ENCODE peak calls at places on chromosomes 5 and 9, in four cellular contexts. One of them, this sample, is unnamed.

GRCh38 chr9:120885968-120886367 is 9.0 kb upstream of the PHF19 start:
- DNase-seq in fibroblast of pulmonary artery: no peak
- DNase-seq in GDM1: no peak
- DNase-seq in stimulated activated CD4-positive, alpha-beta T cell treated with anti-CD3 and anti-CD28 coated beads, Interleukin-12 subunit alpha, Interleukin-12 subunit beta, amount 100 ng/mL, for 4 hours: no peak
- DNase-seq in this sample: no peak

GRCh38 chr9:32422237-32422806 is 37.9 kb downstream of the ACO1 start:
- DNase-seq in fibroblast of pulmonary artery: no peak
- DNase-seq in stimulated activated CD4-positive, alpha-beta T cell treated with anti-CD3 and anti-CD28 coated beads, Interleukin-12 subunit alpha, Interleukin-12 subunit beta, amount 100 ng/mL, for 4 hours: no peak
- DNase-seq in GDM1: no peak
- DNase-seq in this sample: no peak

GRCh38 chr5:91007780-91008402 is 375.2 kb downstream of the ARRDC3 start:
- DNase-seq in GDM1: no peak
- DNase-seq in stimulated activated CD4-positive, alpha-beta T cell treated with anti-CD3 and anti-CD28 coated beads, Interleukin-12 subunit alpha, Interleukin-12 subunit beta, amount 100 ng/mL, for 4 hours: no peak
- DNase-seq in fibroblast of pulmonary artery: no peak
- DNase-seq in this sample: no peak

GRCh38 chr9:92100237-92100911 is 14.8 kb downstream of the SPTLC1 start:
- DNase-seq in GDM1: no peak
- DNase-seq in stimulated activated CD4-positive, alpha-beta T cell treated with anti-CD3 and anti-CD28 coated beads, Interleukin-12 subunit alpha, Interleukin-12 subunit beta, amount 100 ng/mL, for 4 hours: no peak
- DNase-seq in fibroblast of pulmonary artery: peak
- DNase-seq in this sample: no peak

GRCh38 chr9:121640076-121640475 is 11.4 kb upstream of the DAB2IP start:
- DNase-seq in GDM1: peak
- DNase-seq in fibroblast of pulmonary artery: peak
- DNase-seq in stimulated activated CD4-positive, alpha-beta T cell treated with anti-CD3 and anti-CD28 coated beads, Interleukin-12 subunit alpha, Interleukin-12 subunit beta, amount 100 ng/mL, for 4 hours: peak
- DNase-seq in this sample: no peak

GRCh38 chr9:133489253-133490190 is 10.6 kb upstream of the SLC2A6 start:
- DNase-seq in GDM1: no peak
- DNase-seq in stimulated activated CD4-positive, alpha-beta T cell treated with anti-CD3 and anti-CD28 coated beads, Interleukin-12 subunit alpha, Interleukin-12 subunit beta, amount 100 ng/mL, for 4 hours: no peak
- DNase-seq in fibroblast of pulmonary artery: no peak
- DNase-seq in this sample: no peak

GRCh38 chr5:171355302-171355724 is 32.3 kb upstream of the NPM1 start:
- DNase-seq in GDM1: no peak
- DNase-seq in fibroblast of pulmonary artery: no peak
- DNase-seq in stimulated activated CD4-positive, alpha-beta T cell treated with anti-CD3 and anti-CD28 coated beads, Interleukin-12 subunit alpha, Interleukin-12 subunit beta, amount 100 ng/mL, for 4 hours: no peak
- DNase-seq in this sample: no peak

GRCh38 chr5:135135530-135136201 is 101.6 kb upstream of the PITX1 start:
- DNase-seq in stimulated activated CD4-positive, alpha-beta T cell treated with anti-CD3 and anti-CD28 coated beads, Interleukin-12 subunit alpha, Interleukin-12 subunit beta, amount 100 ng/mL, for 4 hours: no peak
- DNase-seq in GDM1: no peak
- DNase-seq in fibroblast of pulmonary artery: peak
- DNase-seq in this sample: no peak

GRCh38 chr5:96149546-96149945 is 187.9 kb upstream of the ELL2 start:
- DNase-seq in stimulated activated CD4-positive, alpha-beta T cell treated with anti-CD3 and anti-CD28 coated beads, Interleukin-12 subunit alpha, Interleukin-12 subunit beta, amount 100 ng/mL, for 4 hours: no peak
- DNase-seq in fibroblast of pulmonary artery: peak
- DNase-seq in GDM1: no peak
- DNase-seq in this sample: no peak

GRCh38 chr9:93064392-93065124 is 6.1 kb downstream of the SUSD3 start:
- DNase-seq in GDM1: peak
- DNase-seq in stimulated activated CD4-positive, alpha-beta T cell treated with anti-CD3 and anti-CD28 coated beads, Interleukin-12 subunit alpha, Interleukin-12 subunit beta, amount 100 ng/mL, for 4 hours: peak
- DNase-seq in fibroblast of pulmonary artery: no peak
- DNase-seq in this sample: peak

GRCh38 chr9:114059047-114059803 is 18.9 kb downstream of the AMBP start:
- DNase-seq in stimulated activated CD4-positive, alpha-beta T cell treated with anti-CD3 and anti-CD28 coated beads, Interleukin-12 subunit alpha, Interleukin-12 subunit beta, amount 100 ng/mL, for 4 hours: no peak
- DNase-seq in GDM1: no peak
- DNase-seq in fibroblast of pulmonary artery: peak
- DNase-seq in this sample: no peak

GRCh38 chr5:177270653-177271052 is 32.9 kb downstream of the RAB24 start:
- DNase-seq in stimulated activated CD4-positive, alpha-beta T cell treated with anti-CD3 and anti-CD28 coated beads, Interleukin-12 subunit alpha, Interleukin-12 subunit beta, amount 100 ng/mL, for 4 hours: no peak
- DNase-seq in fibroblast of pulmonary artery: no peak
- DNase-seq in GDM1: no peak
- DNase-seq in this sample: no peak

GRCh38 chr9:136554870-136555269 is 9.0 kb upstream of the NOTCH1 start:
- DNase-seq in stimulated activated CD4-positive, alpha-beta T cell treated with anti-CD3 and anti-CD28 coated beads, Interleukin-12 subunit alpha, Interleukin-12 subunit beta, amount 100 ng/mL, for 4 hours: no peak
- DNase-seq in fibroblast of pulmonary artery: no peak
- DNase-seq in GDM1: no peak
- DNase-seq in this sample: no peak

GRCh38 chr5:112554089-112554977 is 135.3 kb upstream of the EPB41L4A start:
- DNase-seq in stimulated activated CD4-positive, alpha-beta T cell treated with anti-CD3 and anti-CD28 coated beads, Interleukin-12 subunit alpha, Interleukin-12 subunit beta, amount 100 ng/mL, for 4 hours: no peak
- DNase-seq in fibroblast of pulmonary artery: peak
- DNase-seq in GDM1: no peak
- DNase-seq in this sample: no peak